ENCODE peak calls at places on chromosome 1, in seven cellular contexts. One of them, this sample, is unnamed. For H3K36me3, the result is how much of the 10 kb centered on the place peaks cover.

GRCh38 chr1:14017531-14017961 is 317.6 kb downstream of the PRDM2 start:
- DNase-seq in iPS DF 6.9: no peak
- DNase-seq in breast epithelium: no peak
- DNase-seq in OCI-LY7: no peak
- DNase-seq in mucosa of descending colon: no peak
- DNase-seq in CD8-positive, alpha-beta T cell: no peak
- DNase-seq in ovary: no peak
- DNase-seq in this sample: no peak

GRCh38 chr1:19557609-19558051 is 72.3 kb upstream of the CAPZB start:
- DNase-seq in CD8-positive, alpha-beta T cell: no peak
- DNase-seq in mucosa of descending colon: no peak
- DNase-seq in breast epithelium: no peak
- DNase-seq in OCI-LY7: no peak
- DNase-seq in ovary: no peak
- DNase-seq in iPS DF 6.9: no peak
- DNase-seq in this sample: no peak

GRCh38 chr1:101436100-101436511 is 199.3 kb downstream of the S1PR1 start:
- DNase-seq in ovary: no peak
- DNase-seq in breast epithelium: no peak
- DNase-seq in CD8-positive, alpha-beta T cell: no peak
- DNase-seq in mucosa of descending colon: no peak
- DNase-seq in iPS DF 6.9: no peak
- DNase-seq in OCI-LY7: peak
- DNase-seq in this sample: no peak

GRCh38 chr1:55789466-55789865 is 574.3 kb upstream of the USP24 start:
- DNase-seq in breast epithelium: no peak
- DNase-seq in OCI-LY7: no peak
- DNase-seq in iPS DF 6.9: no peak
- DNase-seq in CD8-positive, alpha-beta T cell: no peak
- DNase-seq in ovary: no peak
- DNase-seq in mucosa of descending colon: no peak
- DNase-seq in this sample: no peak

GRCh38 chr1:100847481-100847880 is 47.2 kb downstream of the EXTL2 start:
- DNase-seq in breast epithelium: no peak
- DNase-seq in ovary: no peak
- DNase-seq in CD8-positive, alpha-beta T cell: no peak
- DNase-seq in iPS DF 6.9: no peak
- DNase-seq in OCI-LY7: no peak
- DNase-seq in mucosa of descending colon: no peak
- DNase-seq in this sample: no peak

GRCh38 chr1:55216078-55216477 is 914 bp upstream of the USP24 start:
- DNase-seq in ovary: no peak
- DNase-seq in iPS DF 6.9: no peak
- DNase-seq in mucosa of descending colon: no peak
- DNase-seq in CD8-positive, alpha-beta T cell: no peak
- DNase-seq in breast epithelium: no peak
- DNase-seq in OCI-LY7: peak
- DNase-seq in this sample: no peak

GRCh38 chr1:19889656-19890055 is 7.5 kb downstream of the OTUD3 start:
- DNase-seq in iPS DF 6.9: no peak
- DNase-seq in ovary: no peak
- DNase-seq in breast epithelium: no peak
- DNase-seq in OCI-LY7: no peak
- DNase-seq in CD8-positive, alpha-beta T cell: no peak
- DNase-seq in mucosa of descending colon: no peak
- DNase-seq in this sample: no peak

GRCh38 chr1:94843430-94843829 is 23.3 kb downstream of the SLC44A3 start:
- DNase-seq in breast epithelium: no peak
- DNase-seq in iPS DF 6.9: no peak
- DNase-seq in OCI-LY7: no peak
- DNase-seq in mucosa of descending colon: no peak
- DNase-seq in ovary: no peak
- DNase-seq in CD8-positive, alpha-beta T cell: no peak
- DNase-seq in this sample: peak

GRCh38 chr1:162906485-162906884 is 45.5 kb upstream of the CCDC190 start:
- DNase-seq in CD8-positive, alpha-beta T cell: no peak
- DNase-seq in breast epithelium: no peak
- DNase-seq in iPS DF 6.9: no peak
- DNase-seq in OCI-LY7: no peak
- DNase-seq in mucosa of descending colon: no peak
- DNase-seq in ovary: no peak
- DNase-seq in this sample: no peak

GRCh38 chr1:64654519-64655341 is 90.1 kb upstream of the RAVER2 start:
- DNase-seq in mucosa of descending colon: no peak
- DNase-seq in CD8-positive, alpha-beta T cell: no peak
- DNase-seq in ovary: no peak
- DNase-seq in breast epithelium: no peak
- DNase-seq in iPS DF 6.9: no peak
- DNase-seq in OCI-LY7: no peak
- DNase-seq in this sample: no peak

GRCh38 chr1:167790117-167790516 is 68.3 kb downstream of the MPZL1 start:
- DNase-seq in breast epithelium: peak
- DNase-seq in mucosa of descending colon: no peak
- DNase-seq in CD8-positive, alpha-beta T cell: no peak
- DNase-seq in iPS DF 6.9: no peak
- DNase-seq in OCI-LY7: no peak
- DNase-seq in ovary: no peak
- DNase-seq in this sample: no peak

GRCh38 chr1:56409112-56409691 is 170.2 kb downstream of the PLPP3 start:
- DNase-seq in mucosa of descending colon: peak
- DNase-seq in iPS DF 6.9: peak
- DNase-seq in breast epithelium: no peak
- DNase-seq in ovary: no peak
- DNase-seq in CD8-positive, alpha-beta T cell: no peak
- DNase-seq in OCI-LY7: peak
- DNase-seq in this sample: peak

GRCh38 chr1:9050803-9051202 is 18.6 kb downstream of the SLC2A5 start:
- DNase-seq in breast epithelium: no peak
- DNase-seq in iPS DF 6.9: no peak
- DNase-seq in CD8-positive, alpha-beta T cell: no peak
- DNase-seq in mucosa of descending colon: no peak
- DNase-seq in OCI-LY7: no peak
- DNase-seq in ovary: no peak
- DNase-seq in this sample: no peak

GRCh38 chr1:4495809-4496208 is 158.6 kb upstream of the AJAP1 start:
- DNase-seq in CD8-positive, alpha-beta T cell: no peak
- DNase-seq in breast epithelium: no peak
- DNase-seq in mucosa of descending colon: no peak
- DNase-seq in iPS DF 6.9: no peak
- DNase-seq in ovary: no peak
- DNase-seq in OCI-LY7: peak
- DNase-seq in this sample: no peak

GRCh38 chr1:227540170-227541098 is 22.9 kb upstream of the ZNF678 start:
- DNase-seq in breast epithelium: no peak
- DNase-seq in ovary: peak
- DNase-seq in CD8-positive, alpha-beta T cell: no peak
- DNase-seq in mucosa of descending colon: peak
- DNase-seq in iPS DF 6.9: no peak
- DNase-seq in OCI-LY7: no peak
- DNase-seq in this sample: no peak

GRCh38 chr1:109983380-109984189 is 980 bp upstream of the AHCYL1 start:
- DNase-seq in iPS DF 6.9: no peak
- DNase-seq in mucosa of descending colon: no peak
- DNase-seq in breast epithelium: no peak
- DNase-seq in ovary: no peak
- DNase-seq in CD8-positive, alpha-beta T cell: no peak
- DNase-seq in OCI-LY7: no peak
- DNase-seq in this sample: no peak

GRCh38 chr1:195430826-195431225 is 1177.4 kb downstream of the KCNT2 start:
- DNase-seq in iPS DF 6.9: no peak
- DNase-seq in CD8-positive, alpha-beta T cell: no peak
- DNase-seq in OCI-LY7: no peak
- DNase-seq in ovary: no peak
- DNase-seq in mucosa of descending colon: no peak
- DNase-seq in breast epithelium: no peak
- DNase-seq in this sample: no peak
- H3K4me3 ChIP-seq in iPS DF 6.9: no peak
- H3K4me3 ChIP-seq in CD8-positive, alpha-beta T cell: no peak
- H3K4me3 ChIP-seq in OCI-LY7: no peak
- H3K4me3 ChIP-seq in ovary: no peak
- H3K4me3 ChIP-seq in mucosa of descending colon: no peak
- H3K4me3 ChIP-seq in breast epithelium: no peak
- H3K4me3 ChIP-seq in this sample: no peak

GRCh38 chr1:156595016-156595415 is 3.4 kb downstream of the NAXE start:
- DNase-seq in ovary: no peak
- DNase-seq in iPS DF 6.9: no peak
- DNase-seq in OCI-LY7: no peak
- DNase-seq in breast epithelium: no peak
- DNase-seq in CD8-positive, alpha-beta T cell: no peak
- DNase-seq in mucosa of descending colon: no peak
- DNase-seq in this sample: no peak

GRCh38 chr1:156592910-156593732 is 1.5 kb downstream of the NAXE start:
- DNase-seq in ovary: no peak
- DNase-seq in breast epithelium: peak
- DNase-seq in mucosa of descending colon: peak
- DNase-seq in iPS DF 6.9: no peak
- DNase-seq in CD8-positive, alpha-beta T cell: no peak
- DNase-seq in OCI-LY7: peak
- DNase-seq in this sample: peak

GRCh38 chr1:156596426-156596825 is 4.8 kb downstream of the NAXE start:
- DNase-seq in OCI-LY7: no peak
- DNase-seq in iPS DF 6.9: no peak
- DNase-seq in CD8-positive, alpha-beta T cell: no peak
- DNase-seq in breast epithelium: no peak
- DNase-seq in mucosa of descending colon: no peak
- DNase-seq in ovary: no peak
- DNase-seq in this sample: no peak

GRCh38 chr1:156592158-156592909 is 758 bp downstream of the NAXE start:
- DNase-seq in breast epithelium: no peak
- DNase-seq in CD8-positive, alpha-beta T cell: no peak
- DNase-seq in mucosa of descending colon: peak
- DNase-seq in iPS DF 6.9: no peak
- DNase-seq in ovary: no peak
- DNase-seq in OCI-LY7: no peak
- DNase-seq in this sample: no peak

DNA sequence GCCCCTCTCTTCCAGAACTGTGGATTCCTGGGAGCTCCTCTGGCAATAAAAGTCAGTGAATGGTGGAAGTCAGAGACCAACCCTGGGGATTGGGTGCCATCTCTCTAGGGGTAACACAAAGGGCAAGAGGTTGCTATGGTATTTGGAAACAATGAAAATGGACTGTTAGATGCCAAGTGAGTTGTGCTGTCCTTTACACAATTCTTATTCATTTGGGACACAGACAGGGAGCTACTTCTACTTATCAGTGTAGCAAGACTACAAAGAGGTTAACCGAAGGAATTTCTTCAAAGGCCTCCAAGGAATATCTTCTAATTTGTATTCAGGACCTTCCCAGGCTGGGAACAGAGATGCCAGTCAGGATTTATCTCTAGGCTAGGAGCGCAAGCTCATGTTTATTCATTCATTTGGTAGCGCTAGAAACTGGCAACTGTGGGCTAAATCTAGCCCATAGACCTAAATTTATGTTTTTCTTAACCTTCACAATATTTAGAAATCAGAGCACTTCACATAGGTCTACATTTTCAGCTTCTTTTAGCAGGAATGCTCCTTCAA is 2.6 kb downstream of the NAXE start:
- DNase-seq in CD8-positive, alpha-beta T cell: no peak
- DNase-seq in mucosa of descending colon: no peak
- DNase-seq in iPS DF 6.9: no peak
- DNase-seq in breast epithelium: no peak
- DNase-seq in ovary: no peak
- DNase-seq in OCI-LY7: no peak
- DNase-seq in this sample: no peak
- H3K36me3 ChIP-seq in CD8-positive, alpha-beta T cell: under half
- H3K36me3 ChIP-seq in mucosa of descending colon: under half
- H3K36me3 ChIP-seq in iPS DF 6.9: under half
- H3K36me3 ChIP-seq in breast epithelium: under half
- H3K36me3 ChIP-seq in ovary: under half
- H3K36me3 ChIP-seq in OCI-LY7: half or more
- H3K36me3 ChIP-seq in this sample: half or more

DNA sequence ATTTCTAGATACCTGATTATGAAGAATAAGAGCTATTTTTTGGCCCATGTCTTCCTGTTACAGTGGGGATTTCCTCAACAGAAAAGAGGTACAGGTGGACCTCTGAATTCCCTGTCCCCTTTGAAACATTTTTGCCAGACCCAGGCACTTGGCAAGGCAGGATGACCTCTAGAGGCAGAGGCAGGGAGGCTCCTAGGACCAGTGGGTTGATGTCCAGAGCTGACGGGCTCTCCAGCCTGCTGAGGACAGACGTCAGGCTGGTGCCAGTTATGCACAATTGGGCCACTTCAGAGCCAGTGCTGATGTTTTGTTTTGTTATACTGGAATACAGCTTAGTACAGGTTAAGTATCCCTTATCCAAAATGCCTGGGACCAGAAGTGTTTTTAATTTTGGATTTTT is 18.5 kb upstream of the A3GALT2 start:
- DNase-seq in mucosa of descending colon: no peak
- DNase-seq in OCI-LY7: no peak
- DNase-seq in iPS DF 6.9: no peak
- DNase-seq in CD8-positive, alpha-beta T cell: no peak
- DNase-seq in breast epithelium: no peak
- DNase-seq in ovary: no peak
- DNase-seq in this sample: no peak
- H3K4me3 ChIP-seq in mucosa of descending colon: no peak
- H3K4me3 ChIP-seq in OCI-LY7: no peak
- H3K4me3 ChIP-seq in iPS DF 6.9: no peak
- H3K4me3 ChIP-seq in CD8-positive, alpha-beta T cell: no peak
- H3K4me3 ChIP-seq in breast epithelium: peak
- H3K4me3 ChIP-seq in ovary: no peak
- H3K4me3 ChIP-seq in this sample: no peak

DNA sequence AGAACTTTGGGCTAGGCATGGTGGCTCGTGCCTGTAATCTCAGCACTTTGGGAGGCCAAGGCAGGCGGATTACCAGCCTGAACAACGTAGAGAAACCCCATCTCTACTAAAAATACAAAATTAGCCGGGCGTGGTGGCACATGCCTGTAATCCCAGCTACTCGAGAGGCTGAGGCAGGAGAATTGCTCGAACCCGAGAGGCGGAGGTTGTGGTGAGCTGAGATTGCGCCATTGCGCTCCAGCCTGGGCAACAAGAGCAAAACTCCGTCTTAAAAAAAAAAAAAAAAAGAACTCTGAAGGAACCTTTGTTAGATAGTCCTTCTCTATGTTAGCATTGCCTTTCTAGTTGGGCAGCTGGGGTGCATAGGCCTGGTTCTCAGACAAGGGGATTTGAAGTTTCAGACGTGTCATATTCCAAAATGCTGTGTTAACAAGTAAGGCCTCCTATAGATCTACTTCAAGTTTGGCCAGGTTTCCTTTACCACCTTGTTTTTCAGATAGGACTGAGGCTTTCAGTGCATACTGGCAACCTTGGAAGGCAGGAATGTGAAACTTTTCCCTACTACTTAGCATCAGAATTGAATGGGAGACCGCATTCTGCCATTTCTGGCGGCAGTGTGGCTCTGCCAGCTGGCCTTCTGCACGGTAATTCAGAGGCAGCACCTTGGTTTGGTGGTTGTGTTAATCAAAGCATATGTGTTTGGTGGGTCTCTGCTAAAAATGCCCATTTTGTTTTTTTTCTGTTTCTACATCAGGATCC is 6.1 kb downstream of the UQCRH start:
- DNase-seq in mucosa of descending colon: no peak
- DNase-seq in iPS DF 6.9: no peak
- DNase-seq in OCI-LY7: no peak
- DNase-seq in ovary: no peak
- DNase-seq in CD8-positive, alpha-beta T cell: no peak
- DNase-seq in breast epithelium: no peak
- DNase-seq in this sample: no peak
- H3K36me3 ChIP-seq in mucosa of descending colon: under half
- H3K36me3 ChIP-seq in iPS DF 6.9: under half
- H3K36me3 ChIP-seq in OCI-LY7: half or more
- H3K36me3 ChIP-seq in ovary: under half
- H3K36me3 ChIP-seq in CD8-positive, alpha-beta T cell: under half
- H3K36me3 ChIP-seq in breast epithelium: under half
- H3K36me3 ChIP-seq in this sample: half or more

This sample was measured in DND-41.